ENCODE peak calls at places on chromosomes 1 and 21, in four cellular contexts. B is ovary, E is foreskin keratinocyte, O is right lobe of liver. U is an unnamed sample. For H3K4me1, the result is how much of the 10 kb centered on the place peaks cover.

GRCh38 chr1:7401814-7402547 is 369.1 kb upstream of the VAMP3 start:
- DNase-seq in B (no peak), E (peak), O (no peak), U (peak)

GRCh38 chr1:58206749-58207148 is 339.8 kb downstream of the OMA1 start:
- DNase-seq in B (no peak), O (no peak), E (peak), U (no peak)

GRCh38 chr1:82829527-82829926 is 1028.8 kb downstream of the ADGRL2 start:
- DNase-seq in B (no peak), O (no peak), E (no peak), U (no peak)

GRCh38 chr1:159802060-159802459 is at the start of gene FCRL6:
- DNase-seq in O (no peak), B (no peak), E (no peak), U (no peak)

GRCh38 chr1:110176299-110176956 is 26.1 kb downstream of the SLC6A17 start:
- DNase-seq in E (no peak), B (no peak), O (peak), U (peak)

GRCh38 chr1:4585216-4585615 is 69.2 kb upstream of the AJAP1 start:
- DNase-seq in E (no peak), B (no peak), O (no peak), U (peak)

GRCh38 chr1:226846801-226847200 is 23.6 kb upstream of the PSEN2 start:
- DNase-seq in B (no peak), O (no peak), E (peak), U (no peak)

GRCh38 chr1:155513300-155513926 is 49.2 kb downstream of the ASH1L start:
- DNase-seq in B (no peak), E (peak), O (no peak), U (no peak)

GRCh38 chr1:159826436-159827101 is at the start of gene SLAMF8:
- DNase-seq in B (no peak), E (no peak), O (no peak), U (no peak)

GRCh38 chr1:154998201-154998780 is 4.3 kb upstream of the ZBTB7B start:
- DNase-seq in E (no peak), B (peak), O (peak), U (no peak)

GRCh38 chr1:109661391-109661790 is 5.5 kb downstream of the GSTM4 start:
- DNase-seq in O (no peak), B (no peak), E (no peak), U (no peak)

GRCh38 chr1:29266912-29267311 is 30.6 kb downstream of the PTPRU start:
- DNase-seq in E (no peak), O (no peak), B (no peak), U (no peak)

GRCh38 chr1:93061895-93062792 is 16.9 kb upstream of the MTF2 start:
- DNase-seq in E (peak), O (no peak), B (no peak), U (peak)

GRCh38 chr1:151024540-151025146 is 11.7 kb upstream of the BNIPL start:
- DNase-seq in E (peak), B (peak), O (peak), U (peak)

GRCh38 chr1:101738475-101738874 is 258.3 kb downstream of the OLFM3 start:
- DNase-seq in O (no peak), B (no peak), E (peak), U (no peak)

GRCh38 chr21:32994305-32994704 is 31.4 kb upstream of the OLIG2 start:
- DNase-seq in E (peak), O (no peak), B (no peak), U (no peak)

GRCh38 chr1:172359531-172359991 is 60.9 kb upstream of the C1orf105 start:
- DNase-seq in O (no peak), B (no peak), E (peak), U (no peak)

GRCh38 chr1:20194770-20195463 is 8.6 kb upstream of the PLA2G2C start:
- DNase-seq in O (peak), E (peak), B (no peak), U (peak)

GRCh38 chr1:154747841-154748766 is 122.0 kb downstream of the KCNN3 start:
- DNase-seq in E (no peak), B (no peak), O (peak), U (peak)

GRCh38 chr1:98940680-98941079 is 64.0 kb downstream of the PLPPR5 start:
- DNase-seq in O (no peak), B (no peak), E (peak), U (peak)

GRCh38 chr1:162055062-162055461 is 14.4 kb upstream of the NOS1AP start:
- DNase-seq in O (no peak), E (peak), B (no peak), U (no peak)

GRCh38 chr1:234965128-234965527 is 163.5 kb downstream of the TOMM20 start:
- DNase-seq in E (no peak), B (no peak), O (peak), U (no peak)

GRCh38 chr1:200714504-200715187 is 24.0 kb upstream of the CAMSAP2 start:
- DNase-seq in E (no peak), B (no peak), O (no peak), U (no peak)

GRCh38 chr21:45140346-45140940 is 66.1 kb downstream of the ADARB1 start:
- DNase-seq in O (peak), E (peak), B (peak), U (peak)

GRCh38 chr21:41953831-41954653 is at the start of gene C2CD2:
- DNase-seq in E (peak), B (peak), O (peak), U (peak)

GRCh38 chr1:91804546-91805023 is 81.4 kb downstream of the TGFBR3 start:
- DNase-seq in B (no peak), O (no peak), E (peak), U (no peak)
- H3K4me1 ChIP-seq in B (under half), O (under half), E (under half), U (under half)

GRCh38 chr1:111404588-111404987 is 22.9 kb downstream of the OVGP1 start:
- DNase-seq in B (no peak), E (no peak), O (no peak), U (no peak)
- H3K4me1 ChIP-seq in B (under half), E (under half), O (under half), U (under half)

GRCh38 chr1:8520483-8520966 is 202.6 kb downstream of the SLC45A1 start:
- DNase-seq in O (no peak), B (no peak), E (peak), U (no peak)

GRCh38 chr1:8523641-8524206 is 205.8 kb downstream of the SLC45A1 start:
- DNase-seq in B (no peak), E (no peak), O (no peak), U (no peak)

GRCh38 chr1:8525291-8526275 is 207.7 kb downstream of the SLC45A1 start:
- DNase-seq in E (peak), B (peak), O (peak), U (peak)

GRCh38 chr1:8529901-8530300 is 212.0 kb downstream of the SLC45A1 start:
- DNase-seq in O (no peak), B (no peak), E (no peak), U (no peak)

GRCh38 chr1:8524637-8525157 is 206.8 kb downstream of the SLC45A1 start:
- DNase-seq in B (no peak), O (no peak), E (no peak), U (no peak)
- H3K4me1 ChIP-seq in B (under half), O (under half), E (under half), U (under half)

DNA sequence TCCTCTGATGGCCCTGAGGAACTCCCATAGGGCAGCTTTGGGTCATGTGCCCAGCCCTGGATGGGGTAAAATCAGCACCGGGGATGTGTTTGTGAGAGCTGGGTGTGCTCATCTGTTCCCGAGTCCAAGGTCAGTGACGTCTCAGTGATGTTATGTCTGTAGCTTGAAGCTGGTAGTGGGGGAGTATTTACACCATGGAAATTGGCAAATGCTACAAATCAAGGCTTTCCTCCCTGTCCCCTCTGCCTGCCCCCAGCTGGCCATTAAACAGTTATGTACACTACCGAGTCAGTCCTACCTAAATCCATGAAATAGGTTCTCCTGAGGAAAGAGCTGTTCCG is 117.8 kb upstream of the SLC25A33 start:
- DNase-seq in E (no peak), B (no peak), O (no peak), U (no peak)
- H3K4me1 ChIP-seq in E (under half), B (under half), O (under half), U (under half)

GRCh38 chr1:156660752-156661112 is 16.5 kb downstream of the NES start:
- DNase-seq in E (no peak), O (no peak), B (no peak), U (no peak)

GRCh38 chr1:156664046-156664948 is 12.9 kb downstream of the NES start:
- DNase-seq in O (no peak), E (no peak), B (no peak), U (no peak)

GRCh38 chr1:156661932-156662587 is 15.1 kb downstream of the NES start:
- DNase-seq in E (no peak), O (no peak), B (no peak), U (no peak)

GRCh38 chr1:156663178-156663577 is 14.0 kb downstream of the NES start:
- DNase-seq in O (no peak), E (no peak), B (no peak), U (no peak)

GRCh38 chr1:156662588-156663055 is 14.6 kb downstream of the NES start:
- DNase-seq in O (no peak), E (no peak), B (no peak), U (no peak)
- H3K4me1 ChIP-seq in O (under half), E (under half), B (under half), U (under half)

DNA sequence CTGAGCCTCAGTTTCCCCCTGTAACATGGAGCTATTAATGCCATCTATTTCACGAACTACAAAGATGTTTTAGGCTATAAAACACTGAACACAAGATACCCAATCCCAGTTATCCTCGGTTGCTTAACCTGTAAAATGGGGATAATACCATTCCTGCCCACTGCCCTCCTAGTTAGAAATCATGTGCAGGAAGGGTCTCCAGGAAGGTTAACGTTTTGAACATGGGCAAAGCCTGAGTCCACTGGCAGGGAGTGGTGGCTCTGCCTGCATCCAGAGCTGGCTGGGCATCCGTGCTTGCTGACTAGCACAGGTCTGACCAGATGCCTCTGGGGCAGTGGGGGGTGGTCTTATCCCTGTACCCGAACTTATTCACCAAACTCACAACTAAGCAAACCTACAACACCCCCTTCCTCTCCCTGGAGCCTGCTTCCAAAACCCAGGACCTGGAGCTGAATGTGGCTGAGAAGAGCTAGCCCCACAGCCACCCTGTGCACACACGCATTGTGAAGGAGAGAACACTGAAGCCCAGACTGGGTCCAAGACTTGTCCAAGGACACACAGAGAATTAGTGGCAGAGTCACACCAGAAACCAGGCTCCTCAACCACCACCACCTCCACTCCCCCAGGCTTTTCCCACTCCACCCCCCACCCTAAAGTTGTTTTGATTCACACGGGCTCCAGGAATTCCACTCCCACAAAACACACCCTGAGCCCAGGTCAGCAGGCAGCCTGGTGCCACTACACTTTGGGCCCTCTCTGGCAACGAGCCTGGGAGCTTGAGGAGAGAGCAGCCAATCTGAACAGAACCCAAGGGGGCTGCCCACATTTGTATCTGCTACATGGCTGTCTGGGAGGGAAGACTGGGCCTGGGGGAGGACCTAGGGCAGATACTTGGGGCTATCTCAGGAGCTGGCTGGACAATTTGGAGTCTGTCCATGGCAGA is 1.6 kb downstream of the E2F2 start:
- DNase-seq in E (no peak), O (no peak), B (no peak), U (peak)
- H3K4me1 ChIP-seq in E (under half), O (under half), B (under half), U (under half)

DNA sequence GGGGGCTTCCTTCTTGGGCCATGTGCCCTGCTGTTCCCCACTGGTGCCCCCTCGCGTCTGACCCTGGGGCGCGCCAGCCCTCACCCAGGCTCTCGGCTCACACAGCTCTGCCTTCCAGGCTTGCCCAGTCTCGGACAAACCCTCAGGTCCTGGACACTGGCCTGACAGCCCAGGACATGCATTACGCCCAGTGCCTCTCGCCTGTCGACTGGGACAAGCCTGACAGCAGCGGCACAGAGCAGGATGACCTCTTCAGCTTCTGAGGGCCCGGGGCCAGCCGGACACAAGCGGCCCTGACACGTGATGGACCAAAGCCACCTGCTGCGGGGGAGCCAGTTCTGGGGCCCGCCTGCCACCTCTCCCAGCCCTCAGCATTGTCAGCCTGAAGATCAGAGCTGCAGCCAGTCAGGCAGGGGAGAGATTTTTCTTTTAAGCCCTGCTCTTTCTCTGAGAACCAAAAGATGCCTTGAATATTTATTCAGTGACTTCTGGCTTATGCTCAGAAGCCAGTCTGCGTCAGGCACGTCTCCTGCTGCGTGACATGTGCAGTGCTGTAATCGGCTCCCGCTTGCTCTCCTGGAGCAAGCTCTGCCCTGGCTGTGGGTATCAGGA is 23.4 kb downstream of the LDLRAP1 start:
- DNase-seq in E (no peak), B (no peak), O (peak), U (no peak)
- H3K4me1 ChIP-seq in E (under half), B (under half), O (under half), U (under half)

GRCh38 chr1:175274368-175274767 is 81.8 kb upstream of the KIAA0040 start:
- DNase-seq in B (no peak), E (no peak), O (no peak), U (no peak)
- H3K4me1 ChIP-seq in B (under half), E (under half), O (under half), U (under half)